ENCODE peak calls at places on chromosomes 13 and 19, in five cellular contexts. X is RWPE2, C is astrocyte, H is left lung, L is adrenal gland. N is an unnamed sample.

GRCh38 chr13:35984287-35984686 is 146.9 kb downstream of the DCLK1 start:
- DNase-seq in X (no peak), C (no peak), H (no peak), L (no peak), N (no peak)

GRCh38 chr19:47109541-47110375 is 3.8 kb downstream of the ZC3H4 start:
- DNase-seq in X (no peak), C (peak; percentile 42), H (peak; percentile 13), L (no peak), N (peak; percentile 89)

GRCh38 chr19:13010038-13010991 is 15.0 kb downstream of the NFIX start:
- DNase-seq in X (no peak), C (no peak), H (peak; percentile 81), L (no peak), N (no peak)

GRCh38 chr19:33639034-33639681 is 17.4 kb downstream of the CHST8 start:
- DNase-seq in X (no peak), C (no peak), H (no peak), L (no peak), N (no peak)

GRCh38 chr13:41847216-41847615 is 113.7 kb downstream of the VWA8 start:
- DNase-seq in X (no peak), C (no peak), H (no peak), L (no peak), N (no peak)

GRCh38 chr19:42926781-42927180 is 9.1 kb upstream of the PSG6 start:
- DNase-seq in X (no peak), C (no peak), H (no peak), L (no peak), N (no peak)

GRCh38 chr13:109509154-109509905 is 277.1 kb downstream of the IRS2 start:
- DNase-seq in X (no peak), C (peak; percentile 85), H (no peak), L (no peak), N (no peak)

GRCh38 chr13:43977911-43978310 is 98.2 kb downstream of the LACC1 start:
- DNase-seq in X (no peak), C (no peak), H (no peak), L (no peak), N (no peak)

GRCh38 chr19:14408641-14409120 is 10.5 kb downstream of the DDX39A start:
- DNase-seq in X (no peak), C (no peak), H (no peak), L (peak; percentile 52), N (no peak)

GRCh38 chr19:21483589-21484170 is 21.7 kb upstream of the ZNF429 start:
- DNase-seq in X (no peak), C (no peak), H (peak; percentile 90), L (peak; percentile 48), N (no peak)

GRCh38 chr19:13864513-13865242 is 12.3 kb upstream of the NANOS3 start:
- DNase-seq in X (peak; percentile 44), C (no peak), H (no peak), L (no peak), N (no peak)

GRCh38 chr19:35249146-35249847 is 495 bp downstream of the LSR start:
- DNase-seq in X (no peak), C (no peak), H (peak; percentile 47), L (no peak), N (no peak)

GRCh38 chr13:37429976-37430375 is 168.6 kb downstream of the POSTN start:
- DNase-seq in X (no peak), C (peak; percentile 82), H (no peak), L (no peak), N (no peak)

GRCh38 chr19:28444371-28444770 is 768.6 kb downstream of the UQCRFS1 start:
- DNase-seq in X (no peak), C (no peak), H (no peak), L (no peak), N (no peak)

GRCh38 chr13:74449811-74450524 is 315.8 kb upstream of the KLF12 start:
- DNase-seq in X (no peak), C (no peak), H (no peak), L (no peak), N (no peak)

GRCh38 chr13:111531505-111531904 is 211.1 kb downstream of the TEX29 start:
- DNase-seq in X (no peak), C (no peak), H (no peak), L (no peak), N (no peak)

GRCh38 chr13:42075517-42075916 is 27.1 kb downstream of the DGKH start:
- DNase-seq in X (no peak), C (no peak), H (no peak), L (no peak), N (no peak)

GRCh38 chr13:113044431-113045114 is 61.0 kb upstream of the F7 start:
- DNase-seq in X (no peak), C (no peak), H (peak; percentile 40), L (no peak), N (no peak)

GRCh38 chr13:66347718-66348117 is 882.4 kb downstream of the PCDH9 start:
- DNase-seq in X (no peak), C (peak; percentile 54), H (no peak), L (no peak), N (no peak)

GRCh38 chr13:90717451-90717936 is 630.0 kb upstream of the MIR17HG start:
- DNase-seq in X (no peak), C (peak; percentile 97), H (no peak), L (no peak), N (peak; percentile 19)

GRCh38 chr13:53017433-53017970 is 11.1 kb upstream of the OLFM4 start:
- DNase-seq in X (no peak), C (no peak), H (peak; percentile 76), L (no peak), N (no peak)

GRCh38 chr13:111367340-111367739 is 46.9 kb downstream of the TEX29 start:
- DNase-seq in X (no peak), C (no peak), H (no peak), L (no peak), N (no peak)

DNA sequence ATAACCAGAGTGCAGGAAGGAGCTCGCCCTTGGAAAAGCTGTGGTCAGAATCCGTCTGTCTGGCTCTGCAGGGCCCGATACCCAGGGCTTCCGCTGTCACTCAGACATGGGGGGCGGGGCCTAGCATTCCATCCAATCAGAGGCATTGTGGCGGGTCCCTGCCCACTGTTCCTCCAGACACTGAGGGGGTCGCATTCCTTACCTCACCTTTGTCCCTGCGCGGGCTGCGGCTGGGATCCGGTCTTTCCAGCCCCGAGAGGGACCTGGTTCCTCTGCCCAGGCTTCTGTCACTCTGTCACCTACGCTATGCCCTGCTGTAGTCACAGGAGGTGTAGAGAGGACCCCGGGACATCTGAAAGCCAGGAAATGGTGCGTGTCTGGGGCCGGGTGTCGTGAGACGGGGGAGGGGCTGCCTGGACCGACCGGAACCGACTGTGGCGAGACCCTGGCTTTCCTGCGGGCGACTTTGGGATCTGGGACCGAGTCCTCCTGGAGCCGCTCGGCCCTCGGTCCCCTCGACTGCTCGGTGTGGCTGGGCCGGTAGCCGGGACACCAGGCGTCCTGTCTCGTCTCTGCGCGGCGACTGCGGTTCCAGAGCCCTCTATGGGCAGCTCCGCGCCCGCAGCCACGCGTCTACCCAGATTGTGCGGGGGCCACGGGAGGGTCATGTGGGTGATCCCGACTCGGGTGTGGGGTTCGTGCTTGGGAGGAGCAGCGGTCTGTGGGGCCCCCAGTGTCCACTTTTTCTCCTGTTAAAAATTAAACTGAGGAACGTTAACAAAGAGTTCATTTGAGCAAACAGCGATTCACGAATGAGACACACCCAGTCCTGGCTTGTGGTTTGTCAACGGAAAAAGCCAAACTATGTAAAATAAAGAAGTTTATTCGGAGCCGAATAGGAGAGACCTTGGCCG is at the start of gene ZNF69:
- DNase-seq in X (no peak), C (peak; percentile 64), H (peak; percentile 92), L (peak; percentile 85), N (peak; percentile 33)
- TF ChIP-seq CTCF in X (no peak), C (no peak), H (no peak), L (no peak), N (no peak)

DNA sequence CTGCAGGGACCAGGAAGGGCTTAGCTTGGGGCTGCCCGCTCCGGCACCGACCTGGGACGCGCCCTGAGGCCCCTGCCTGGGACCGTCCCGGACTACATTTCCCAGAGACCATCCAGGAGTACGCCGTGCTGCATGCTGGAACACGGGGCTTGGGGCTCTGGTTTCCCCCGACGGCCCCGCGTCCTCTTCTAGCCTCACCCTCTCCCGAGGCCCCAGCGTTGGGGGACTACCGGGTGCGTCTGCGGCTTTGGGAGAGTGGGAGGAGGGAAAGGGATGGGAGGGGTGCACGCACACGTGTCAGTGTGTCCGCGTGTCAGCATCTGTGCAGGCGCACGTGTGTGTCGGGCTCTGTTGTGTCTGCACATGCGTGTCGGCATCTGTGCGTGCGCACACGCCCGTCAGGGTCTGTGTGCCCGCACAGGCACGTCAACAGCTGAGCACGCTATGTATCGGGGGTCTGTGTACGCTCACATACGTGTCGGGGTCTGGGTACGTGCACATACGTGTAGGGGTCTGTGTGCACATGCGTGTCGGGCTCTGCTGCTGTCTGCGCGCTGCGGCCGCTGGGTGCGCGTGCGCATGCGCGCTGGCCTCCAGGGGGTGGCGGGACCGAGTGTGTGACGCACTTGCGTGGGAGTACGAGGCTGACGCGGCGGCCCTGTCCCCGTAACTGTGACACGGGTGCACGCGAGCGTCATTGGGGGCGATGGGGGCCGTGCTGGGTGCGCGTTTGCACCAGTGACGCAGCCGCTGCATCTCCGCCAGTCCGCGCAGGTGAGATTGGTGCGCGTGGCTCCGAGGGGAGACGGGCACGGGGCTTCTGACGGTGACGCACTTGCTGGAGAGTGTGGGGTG is at the start of gene ZNF331:
- DNase-seq in X (peak; percentile 74), C (peak; percentile 64), H (peak; percentile 92), L (peak; percentile 86), N (peak; percentile 82)
- TF ChIP-seq CTCF in X (no peak), C (peak; percentile 17), H (peak; percentile 11), L (peak; percentile 41), N (peak; percentile 29)

GRCh38 chr19:39845621-39846175 is 481 bp downstream of the FBL start:
- DNase-seq in X (peak; percentile 43), C (no peak), H (no peak), L (no peak), N (no peak)
- TF ChIP-seq CTCF in X (peak; percentile 17), C (no peak), H (no peak), L (no peak), N (peak; percentile 27)

GRCh38 chr13:34738251-34739170 is 203.6 kb upstream of the NBEA start:
- DNase-seq in X (no peak), C (no peak), H (no peak), L (no peak), N (no peak)
- TF ChIP-seq CTCF in X (no peak), C (no peak), H (no peak), L (no peak), N (no peak)

DNA sequence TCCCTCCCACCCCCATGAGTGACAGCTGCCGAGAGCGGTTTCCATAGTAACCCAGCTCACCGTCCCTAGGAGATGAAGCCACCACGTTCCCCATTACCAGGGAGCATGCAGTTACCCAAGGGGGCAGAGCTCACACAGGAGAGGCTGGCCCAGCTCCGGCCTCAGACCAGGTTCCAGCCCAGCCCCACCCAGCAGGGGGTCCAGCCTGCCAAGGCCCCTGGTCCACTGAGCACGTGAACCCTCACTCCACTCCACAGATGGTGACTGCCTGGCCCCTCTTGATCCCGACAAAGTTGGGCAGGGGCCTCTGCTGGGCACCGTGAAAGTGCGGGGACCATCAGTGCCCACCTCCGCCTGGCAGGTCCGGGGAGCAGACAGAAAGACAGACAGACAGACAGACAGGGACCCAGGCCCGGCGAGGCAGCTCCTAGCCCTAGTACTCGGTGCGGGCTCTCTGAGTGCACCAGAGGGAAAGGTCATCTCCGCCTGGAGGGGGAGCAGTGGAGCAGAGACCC is 50.7 kb downstream of the CELF5 start:
- DNase-seq in X (no peak), C (no peak), H (no peak), L (no peak), N (no peak)
- TF ChIP-seq CTCF in X (peak; percentile 67), C (peak; percentile 22), H (no peak), L (no peak), N (no peak)

GRCh38 chr13:28718538-28719226 is at the start of gene SLC46A3:
- DNase-seq in X (peak; percentile 91), C (peak; percentile 96), H (peak; percentile 99), L (peak; percentile 100), N (peak; percentile 99)
- TF ChIP-seq CTCF in X (no peak), C (no peak), H (no peak), L (no peak), N (no peak)

N was measured in endothelial cell of umbilical vein.